ENCODE peak calls at places on chromosomes 2 and 18, in five cellular contexts. O, J, S, Y and Z are unnamed samples.

GRCh38 chr2:201071305-201072200 is at the start of the genes HYCC2 and NDUFB3:
- DNase-seq in O (peak), J (peak), S (peak), Y (peak), Z (peak)

GRCh38 chr2:39435974-39436591 is 1.0 kb downstream of the MAP4K3 start:
- DNase-seq in O (no peak), J (peak), S (peak), Y (no peak), Z (no peak)

GRCh38 chr2:25960920-25961319 is 21.4 kb downstream of the KIF3C start:
- DNase-seq in O (no peak), J (no peak), S (peak), Y (no peak), Z (no peak)

GRCh38 chr2:172655838-172656573 is 79.6 kb upstream of the RAPGEF4 start:
- DNase-seq in O (no peak), J (no peak), S (peak), Y (no peak), Z (no peak)

GRCh38 chr2:142694282-142694681 is 183.2 kb upstream of the KYNU start:
- DNase-seq in O (no peak), J (no peak), S (no peak), Y (no peak), Z (no peak)

GRCh38 chr2:70984576-70985282 is 6.3 kb downstream of the ANKRD53 start:
- DNase-seq in O (peak), J (peak), S (peak), Y (peak), Z (no peak)

GRCh38 chr18:75687626-75688025 is 260.1 kb upstream of the SMIM21 start:
- DNase-seq in O (no peak), J (no peak), S (peak), Y (no peak), Z (no peak)

GRCh38 chr18:69916412-69916811 is 31.3 kb downstream of the CD226 start:
- DNase-seq in O (peak), J (no peak), S (peak), Y (no peak), Z (no peak)

GRCh38 chr2:23813438-23813837 is 113.5 kb downstream of the ATAD2B start:
- DNase-seq in O (no peak), J (no peak), S (no peak), Y (no peak), Z (no peak)

GRCh38 chr2:158575051-158575635 is 118.4 kb downstream of the PKP4 start:
- DNase-seq in O (no peak), J (no peak), S (peak), Y (no peak), Z (no peak)

GRCh38 chr2:105454801-105455485 is 56.1 kb upstream of the FHL2 start:
- DNase-seq in O (peak), J (peak), S (peak), Y (peak), Z (peak)

GRCh38 chr2:146523218-146523617 is 1321.6 kb upstream of the ACVR2A start:
- DNase-seq in O (no peak), J (peak), S (peak), Y (no peak), Z (no peak)

GRCh38 chr2:237025090-237025865 is 60.4 kb upstream of the COPS8 start:
- DNase-seq in O (peak), J (no peak), S (peak), Y (peak), Z (peak)

GRCh38 chr2:75100011-75100680 is 99.2 kb downstream of the TACR1 start:
- DNase-seq in O (peak), J (no peak), S (peak), Y (no peak), Z (no peak)

GRCh38 chr2:158893057-158893456 is 75.4 kb upstream of the TANC1 start:
- DNase-seq in O (no peak), J (no peak), S (peak), Y (no peak), Z (no peak)

GRCh38 chr2:217839750-217840107 is 163.1 kb downstream of the TNS1 start:
- DNase-seq in O (no peak), J (no peak), S (no peak), Y (no peak), Z (no peak)

GRCh38 chr2:218820746-218821369 is 10.7 kb downstream of the PRKAG3 start:
- DNase-seq in O (no peak), J (no peak), S (no peak), Y (no peak), Z (no peak)

GRCh38 chr18:48328473-48329205 is 80.5 kb downstream of the ZBTB7C start:
- DNase-seq in O (peak), J (no peak), S (peak), Y (no peak), Z (no peak)

GRCh38 chr2:69618362-69618761 is 25.2 kb downstream of the AAK1 start:
- DNase-seq in O (no peak), J (no peak), S (peak), Y (no peak), Z (no peak)

GRCh38 chr2:202034249-202035088 is 814 bp downstream of the FZD7 start:
- DNase-seq in O (peak), J (no peak), S (peak), Y (peak), Z (peak)

GRCh38 chr18:5628512-5629255 is 84.9 kb upstream of the EPB41L3 start:
- DNase-seq in O (peak), J (no peak), S (peak), Y (peak), Z (no peak)

GRCh38 chr18:9915291-9916066 is 1.7 kb downstream of the VAPA start:
- DNase-seq in O (no peak), J (no peak), S (no peak), Y (no peak), Z (no peak)

GRCh38 chr18:9233771-9234440 is 97.3 kb downstream of the ANKRD12 start:
- DNase-seq in O (no peak), J (no peak), S (no peak), Y (no peak), Z (no peak)

GRCh38 chr2:239944706-239945551 is 80.2 kb downstream of the NDUFA10 start:
- DNase-seq in O (no peak), J (no peak), S (peak), Y (no peak), Z (no peak)

GRCh38 chr18:40651163-40651562 is 1303.9 kb upstream of the PIK3C3 start:
- DNase-seq in O (no peak), J (no peak), S (no peak), Y (no peak), Z (no peak)

GRCh38 chr2:157596992-157597681 is 31.5 kb downstream of the ACVR1C start:
- DNase-seq in O (peak), J (no peak), S (peak), Y (no peak), Z (peak)

GRCh38 chr2:54894467-54894866 is 155.8 kb downstream of the RTN4 start:
- DNase-seq in O (no peak), J (no peak), S (no peak), Y (no peak), Z (no peak)

GRCh38 chr2:141187063-141187429 is 943.8 kb downstream of the LRP1B start:
- DNase-seq in O (no peak), J (no peak), S (no peak), Y (no peak), Z (no peak)

GRCh38 chr2:220779918-220780317 is 792.2 kb downstream of the EPHA4 start:
- DNase-seq in O (peak), J (no peak), S (peak), Y (no peak), Z (no peak)

GRCh38 chr2:171409436-171409971 is 24.3 kb downstream of the METTL8 start:
- DNase-seq in O (no peak), J (no peak), S (no peak), Y (no peak), Z (no peak)

GRCh38 chr18:26470011-26470637 is 78.2 kb downstream of the KCTD1 start:
- DNase-seq in O (no peak), J (peak), S (peak), Y (no peak), Z (no peak)

GRCh38 chr18:23856466-23857175 is 157.9 kb upstream of the TTC39C start:
- DNase-seq in O (no peak), J (no peak), S (peak), Y (no peak), Z (peak)

GRCh38 chr2:240454031-240454901 is 18.8 kb downstream of the GPC1 start:
- DNase-seq in O (no peak), J (no peak), S (no peak), Y (no peak), Z (no peak)

GRCh38 chr2:113750385-113750784 is 6.1 kb downstream of the SLC35F5 start:
- DNase-seq in O (no peak), J (no peak), S (no peak), Y (no peak), Z (no peak)

GRCh38 chr2:73050011-73050617 is 21.4 kb downstream of the SFXN5 start:
- DNase-seq in O (no peak), J (no peak), S (peak), Y (no peak), Z (no peak)

GRCh38 chr2:127712999-127713398 is 11.7 kb downstream of the SFT2D3 start:
- DNase-seq in O (no peak), J (no peak), S (no peak), Y (no peak), Z (no peak)

GRCh38 chr2:189660803-189661147 is 484 bp upstream of the ASNSD1 start:
- DNase-seq in O (no peak), J (no peak), S (no peak), Y (no peak), Z (no peak)

DNA sequence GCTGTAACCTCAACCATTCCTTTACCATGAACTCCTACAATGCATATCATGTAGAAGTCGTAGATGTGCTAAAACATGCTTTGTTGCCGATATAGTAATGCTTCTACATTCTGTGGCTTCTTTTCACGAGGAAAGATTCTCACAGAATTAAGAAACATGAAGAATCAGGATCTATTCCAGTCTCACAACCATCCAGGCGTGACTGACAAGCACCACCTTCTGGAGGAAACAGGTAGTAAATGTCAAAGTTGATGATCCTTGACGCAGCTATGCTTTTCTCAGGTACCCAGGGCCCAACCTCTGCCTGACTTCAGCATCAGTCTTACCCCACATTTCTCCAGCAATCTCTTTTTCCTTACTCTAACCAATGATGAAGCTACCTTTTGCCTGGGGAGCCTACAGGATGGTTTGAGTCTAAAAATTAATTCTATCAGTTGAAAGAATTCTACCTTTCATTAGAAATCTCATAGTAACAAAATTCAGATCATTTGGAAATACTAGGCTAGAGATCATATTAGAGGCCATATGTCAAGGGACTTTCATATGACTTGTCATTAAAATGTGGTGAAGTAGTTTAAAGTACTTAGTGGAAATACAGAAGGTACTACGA is 123.3 kb upstream of the RND3 start:
- DNase-seq in O (peak), J (peak), S (no peak), Y (peak), Z (peak)
- TF ChIP-seq CTCF in O (peak), J (peak), S (peak), Y (peak), Z (peak)

GRCh38 chr2:180359522-180360282 is 352.6 kb upstream of the CWC22 start:
- DNase-seq in O (no peak), J (peak), S (no peak), Y (peak), Z (peak)
- TF ChIP-seq CTCF in O (no peak), J (peak), S (no peak), Y (no peak), Z (peak)

GRCh38 chr2:102592601-102593000 is 26.8 kb upstream of the SLC9A2 start:
- DNase-seq in O (peak), J (no peak), S (no peak), Y (peak), Z (peak)
- TF ChIP-seq CTCF in O (peak), J (peak), S (peak), Y (peak), Z (peak)

DNA sequence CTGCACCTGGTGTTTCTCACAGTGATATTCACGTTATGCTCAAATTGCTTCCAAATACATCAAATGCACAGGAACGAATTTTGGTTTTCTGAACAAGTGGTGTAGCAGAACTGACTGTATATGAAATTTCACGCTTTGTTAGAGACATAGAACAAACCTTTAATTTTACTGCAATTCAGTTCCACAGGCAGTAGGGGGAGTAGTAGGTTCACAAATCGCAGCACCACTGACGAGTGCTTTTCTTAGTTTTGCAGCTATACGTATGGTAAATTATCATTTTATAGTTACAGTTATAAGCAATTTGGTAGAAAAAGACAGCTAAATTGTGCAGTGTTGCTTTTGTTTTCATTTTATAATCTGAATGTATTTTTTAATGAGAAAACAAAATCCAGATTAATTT is 113.3 kb downstream of the KIAA1328 start:
- DNase-seq in O (peak), J (peak), S (peak), Y (no peak), Z (peak)
- TF ChIP-seq CTCF in O (peak), J (peak), S (peak), Y (peak), Z (peak)

GRCh38 chr18:73891572-73892421 is 255.8 kb downstream of the FBXO15 start:
- DNase-seq in O (no peak), J (no peak), S (no peak), Y (no peak), Z (no peak)
- TF ChIP-seq CTCF in O (no peak), J (no peak), S (no peak), Y (no peak), Z (no peak)

DNA sequence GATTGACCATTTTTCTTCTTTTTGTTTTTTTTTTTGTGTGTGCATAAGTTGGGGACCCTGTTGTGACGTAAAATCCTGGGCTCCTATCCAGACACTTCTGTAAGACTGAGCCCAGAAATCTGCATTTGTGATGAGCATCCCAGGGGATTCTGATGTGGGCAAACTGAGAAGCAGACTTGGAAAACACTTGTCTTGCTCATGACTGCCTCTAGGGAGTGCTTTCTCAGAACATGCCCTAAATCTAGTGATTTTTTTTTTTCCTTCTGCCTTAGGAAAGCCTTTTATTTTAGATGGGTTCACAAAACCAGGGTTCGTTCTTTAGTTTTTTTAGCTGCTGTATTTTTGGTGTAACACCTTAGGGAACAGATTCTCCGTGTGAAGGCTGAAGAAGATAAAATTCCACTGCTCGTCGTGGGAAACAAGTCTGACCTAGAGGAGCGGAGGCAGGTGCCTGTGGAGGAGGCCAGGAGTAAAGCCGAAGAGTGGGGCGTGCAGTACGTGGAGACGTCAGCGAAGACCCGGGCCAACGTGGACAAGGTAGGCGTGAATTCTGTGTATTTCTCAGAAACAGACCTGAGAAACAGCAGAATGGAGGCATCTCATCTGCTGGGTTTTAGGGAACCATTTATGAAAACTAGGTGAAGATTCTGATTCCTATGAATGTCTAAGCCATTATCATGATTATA is 36.7 kb downstream of the RALB start:
- DNase-seq in O (no peak), J (no peak), S (no peak), Y (no peak), Z (no peak)
- TF ChIP-seq CTCF in O (no peak), J (peak), S (peak), Y (no peak), Z (no peak)